ENCODE peak calls at places on chromosomes 16 and 17, in four cellular contexts. One of them, this sample, is unnamed.

GRCh38 chr17:37478187-37478586 is 11.5 kb upstream of the DUSP14 start:
- DNase-seq in HepG2: no peak
- DNase-seq in SK-N-SH: no peak
- DNase-seq in GM12878: no peak
- DNase-seq in this sample: no peak

GRCh38 chr17:61599608-61600007 is 8.6 kb upstream of the NACA2 start:
- DNase-seq in GM12878: no peak
- DNase-seq in SK-N-SH: no peak
- DNase-seq in HepG2: no peak
- DNase-seq in this sample: no peak

GRCh38 chr17:8451937-8452614 is 16.4 kb downstream of the NDEL1 start:
- DNase-seq in SK-N-SH: no peak
- DNase-seq in GM12878: no peak
- DNase-seq in HepG2: no peak
- DNase-seq in this sample: no peak

GRCh38 chr16:15942901-15943690 is 6.3 kb upstream of the ABCC1 start:
- DNase-seq in HepG2: no peak
- DNase-seq in SK-N-SH: peak
- DNase-seq in GM12878: no peak
- DNase-seq in this sample: no peak

GRCh38 chr17:17815062-17815406 is 21.8 kb downstream of the SREBF1 start:
- DNase-seq in HepG2: no peak
- DNase-seq in SK-N-SH: no peak
- DNase-seq in GM12878: no peak
- DNase-seq in this sample: no peak

GRCh38 chr17:47694018-47694817 is at the start of gene TBKBP1:
- DNase-seq in GM12878: no peak
- DNase-seq in SK-N-SH: peak
- DNase-seq in HepG2: peak
- DNase-seq in this sample: peak

GRCh38 chr17:70041575-70041974 is 33.5 kb upstream of the KCNJ16 start:
- DNase-seq in GM12878: no peak
- DNase-seq in HepG2: no peak
- DNase-seq in SK-N-SH: no peak
- DNase-seq in this sample: no peak

GRCh38 chr17:80947200-80947940 is 44.3 kb upstream of the CHMP6 start:
- DNase-seq in HepG2: no peak
- DNase-seq in SK-N-SH: no peak
- DNase-seq in GM12878: no peak
- DNase-seq in this sample: no peak

GRCh38 chr17:81510798-81511549 is 1.6 kb downstream of the ACTG1 start:
- DNase-seq in GM12878: no peak
- DNase-seq in SK-N-SH: no peak
- DNase-seq in HepG2: no peak
- DNase-seq in this sample: peak

GRCh38 chr16:2486645-2487516 is 12.0 kb downstream of the TBC1D24 start:
- DNase-seq in SK-N-SH: no peak
- DNase-seq in HepG2: no peak
- DNase-seq in GM12878: peak
- DNase-seq in this sample: no peak

GRCh38 chr16:50154369-50154947 is 1.4 kb downstream of the TENT4B start:
- DNase-seq in HepG2: no peak
- DNase-seq in SK-N-SH: peak
- DNase-seq in GM12878: no peak
- DNase-seq in this sample: peak

GRCh38 chr17:41734139-41734948 is at the start of gene HAP1:
- DNase-seq in GM12878: no peak
- DNase-seq in SK-N-SH: peak
- DNase-seq in HepG2: no peak
- DNase-seq in this sample: peak

GRCh38 chr17:49890077-49890821 is 42.4 kb upstream of the TAC4 start:
- DNase-seq in GM12878: no peak
- DNase-seq in HepG2: no peak
- DNase-seq in SK-N-SH: no peak
- DNase-seq in this sample: no peak

GRCh38 chr17:12730931-12731521 is 58.3 kb upstream of the ARHGAP44 start:
- DNase-seq in GM12878: no peak
- DNase-seq in HepG2: no peak
- DNase-seq in SK-N-SH: no peak
- DNase-seq in this sample: peak

GRCh38 chr16:88009566-88010342 is 58.5 kb downstream of the BANP start:
- DNase-seq in SK-N-SH: no peak
- DNase-seq in GM12878: no peak
- DNase-seq in HepG2: no peak
- DNase-seq in this sample: no peak

GRCh38 chr17:10197721-10198508 is 491 bp downstream of the GAS7 start:
- DNase-seq in SK-N-SH: peak
- DNase-seq in GM12878: no peak
- DNase-seq in HepG2: no peak
- DNase-seq in this sample: no peak

GRCh38 chr16:79949417-79949816 is 348.9 kb upstream of the MAF start:
- DNase-seq in SK-N-SH: no peak
- DNase-seq in GM12878: no peak
- DNase-seq in HepG2: no peak
- DNase-seq in this sample: no peak

GRCh38 chr16:77183137-77183536 is 7.9 kb upstream of the MON1B start:
- DNase-seq in HepG2: no peak
- DNase-seq in SK-N-SH: no peak
- DNase-seq in GM12878: no peak
- DNase-seq in this sample: no peak

GRCh38 chr17:78788451-78788850 is 6.4 kb upstream of the CYTH1 start:
- DNase-seq in SK-N-SH: no peak
- DNase-seq in HepG2: no peak
- DNase-seq in GM12878: no peak
- DNase-seq in this sample: no peak

GRCh38 chr17:65039349-65039988 is 17.1 kb downstream of the GNA13 start:
- DNase-seq in HepG2: no peak
- DNase-seq in SK-N-SH: no peak
- DNase-seq in GM12878: peak
- DNase-seq in this sample: no peak

GRCh38 chr17:17391575-17392370 is 85.0 kb upstream of the MED9 start:
- DNase-seq in GM12878: peak
- DNase-seq in HepG2: no peak
- DNase-seq in SK-N-SH: no peak
- DNase-seq in this sample: no peak

GRCh38 chr16:3874242-3874641 is 6.3 kb downstream of the CREBBP start:
- DNase-seq in SK-N-SH: no peak
- DNase-seq in GM12878: no peak
- DNase-seq in HepG2: no peak
- DNase-seq in this sample: no peak

GRCh38 chr16:67967956-67968439 is 439 bp downstream of the SLC12A4 start:
- DNase-seq in SK-N-SH: peak
- DNase-seq in HepG2: no peak
- DNase-seq in GM12878: no peak
- DNase-seq in this sample: peak

GRCh38 chr16:3646348-3646920 is 8.1 kb upstream of the DNASE1 start:
- DNase-seq in GM12878: no peak
- DNase-seq in HepG2: peak
- DNase-seq in SK-N-SH: no peak
- DNase-seq in this sample: peak

GRCh38 chr17:72456026-72456569 is 335.3 kb downstream of the SOX9 start:
- DNase-seq in GM12878: no peak
- DNase-seq in HepG2: peak
- DNase-seq in SK-N-SH: no peak
- DNase-seq in this sample: peak

GRCh38 chr16:51409001-51409675 is 258.1 kb upstream of the SALL1 start:
- DNase-seq in GM12878: no peak
- DNase-seq in HepG2: no peak
- DNase-seq in SK-N-SH: no peak
- DNase-seq in this sample: no peak

DNA sequence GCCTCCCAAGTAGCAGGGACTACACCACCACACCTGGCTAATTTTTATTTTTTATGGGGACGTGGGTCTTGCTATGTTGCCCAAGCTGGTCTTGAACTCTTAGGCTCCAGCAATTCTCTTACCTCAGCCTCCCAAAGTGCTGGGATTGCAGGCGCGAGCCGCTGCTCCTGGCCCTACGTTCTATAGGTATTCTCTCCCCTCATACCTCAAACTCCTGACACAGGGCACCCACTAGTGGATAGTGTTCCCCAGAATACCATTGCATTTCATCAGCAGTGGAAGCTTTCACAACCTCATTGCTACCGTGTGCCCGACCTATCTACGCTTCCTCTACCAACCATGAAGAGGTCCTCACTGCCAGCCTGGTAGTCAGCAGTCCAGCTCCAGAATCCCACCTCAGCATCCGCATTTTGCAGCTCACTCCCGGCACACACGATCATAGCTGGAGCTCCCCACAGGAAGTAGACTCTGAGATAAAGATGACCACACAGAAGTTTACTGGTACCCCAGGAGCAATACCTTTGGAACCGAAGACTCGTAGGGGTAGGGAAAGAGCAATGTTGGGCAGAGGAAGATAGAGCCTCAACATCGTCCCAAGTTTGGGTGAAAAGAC is 9.3 kb downstream of the CTRB2 start:
- DNase-seq in SK-N-SH: peak
- DNase-seq in HepG2: no peak
- DNase-seq in GM12878: no peak
- DNase-seq in this sample: no peak
- TF ChIP-seq PBX3 in SK-N-SH: no peak
- TF ChIP-seq PBX3 in HepG2: no peak
- TF ChIP-seq PBX3 in GM12878: no peak
- TF ChIP-seq PBX3 in this sample: no peak

GRCh38 chr17:3986270-3986938 is 22.2 kb upstream of the ATP2A3 start:
- DNase-seq in SK-N-SH: peak
- DNase-seq in HepG2: no peak
- DNase-seq in GM12878: no peak
- DNase-seq in this sample: no peak

GRCh38 chr17:3988297-3989120 is 24.3 kb upstream of the ATP2A3 start:
- DNase-seq in SK-N-SH: peak
- DNase-seq in HepG2: no peak
- DNase-seq in GM12878: no peak
- DNase-seq in this sample: no peak

GRCh38 chr17:3985800-3986199 is 21.6 kb upstream of the ATP2A3 start:
- DNase-seq in HepG2: no peak
- DNase-seq in SK-N-SH: peak
- DNase-seq in GM12878: no peak
- DNase-seq in this sample: no peak

GRCh38 chr17:3984719-3985444 is 20.6 kb upstream of the ATP2A3 start:
- DNase-seq in GM12878: no peak
- DNase-seq in HepG2: no peak
- DNase-seq in SK-N-SH: peak
- DNase-seq in this sample: peak

GRCh38 chr17:3986939-3987335 is 22.7 kb upstream of the ATP2A3 start:
- DNase-seq in SK-N-SH: peak
- DNase-seq in GM12878: no peak
- DNase-seq in HepG2: no peak
- DNase-seq in this sample: no peak
- TF ChIP-seq PBX3 in SK-N-SH: no peak
- TF ChIP-seq PBX3 in GM12878: no peak
- TF ChIP-seq PBX3 in HepG2: no peak
- TF ChIP-seq PBX3 in this sample: no peak

DNA sequence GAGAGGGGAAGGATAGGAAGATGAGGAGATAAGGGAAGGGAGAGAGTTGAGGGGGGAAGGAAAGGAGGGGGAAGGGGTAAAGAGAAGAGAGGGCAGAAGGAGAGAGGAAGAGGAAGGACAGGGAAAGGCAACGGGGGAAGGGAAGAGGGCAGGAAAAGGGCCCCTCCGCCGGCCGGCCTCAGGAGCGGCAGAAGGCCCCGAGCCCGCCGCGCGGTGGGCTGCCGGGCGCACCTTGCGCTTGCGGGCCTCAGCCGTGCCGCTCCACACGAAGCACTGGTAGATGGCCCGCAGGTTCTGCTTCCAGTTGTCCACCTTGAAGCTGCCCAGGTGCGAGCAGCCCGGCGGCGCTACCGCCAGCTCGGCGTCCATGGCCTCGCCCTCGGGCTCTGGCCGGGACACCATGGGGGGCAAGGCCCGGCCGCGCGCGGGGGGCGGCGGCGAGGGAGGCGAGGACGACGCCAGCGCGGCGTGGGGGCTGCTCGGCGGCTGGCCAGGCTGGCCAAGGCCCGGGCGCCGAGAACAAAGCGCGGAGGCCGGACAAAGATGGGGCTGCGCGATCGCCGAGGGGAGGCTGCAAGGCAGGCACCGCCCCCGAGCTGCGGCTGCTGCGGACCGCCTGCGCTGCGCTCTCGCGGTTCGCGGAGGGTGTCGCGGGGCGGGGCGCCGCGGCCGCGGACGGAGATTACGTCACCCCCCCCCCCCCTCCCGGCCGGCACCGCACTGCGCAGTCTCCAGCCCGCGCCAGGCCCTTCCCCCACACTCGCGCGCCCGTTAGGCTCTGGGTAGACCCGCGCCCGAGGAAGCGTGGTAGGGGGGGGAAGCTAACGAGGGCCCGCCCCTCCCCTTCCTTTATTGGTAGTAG is at the start of gene USP22:
- DNase-seq in HepG2: no peak
- DNase-seq in SK-N-SH: peak
- DNase-seq in GM12878: no peak
- DNase-seq in this sample: peak
- TF ChIP-seq PBX3 in HepG2: no peak
- TF ChIP-seq PBX3 in SK-N-SH: no peak
- TF ChIP-seq PBX3 in GM12878: no peak
- TF ChIP-seq PBX3 in this sample: no peak

GRCh38 chr17:31231852-31232251 is 65.2 kb downstream of the OMG start:
- DNase-seq in SK-N-SH: no peak
- DNase-seq in HepG2: no peak
- DNase-seq in GM12878: no peak
- DNase-seq in this sample: no peak
- TF ChIP-seq PBX3 in SK-N-SH: no peak
- TF ChIP-seq PBX3 in HepG2: no peak
- TF ChIP-seq PBX3 in GM12878: no peak
- TF ChIP-seq PBX3 in this sample: no peak

DNA sequence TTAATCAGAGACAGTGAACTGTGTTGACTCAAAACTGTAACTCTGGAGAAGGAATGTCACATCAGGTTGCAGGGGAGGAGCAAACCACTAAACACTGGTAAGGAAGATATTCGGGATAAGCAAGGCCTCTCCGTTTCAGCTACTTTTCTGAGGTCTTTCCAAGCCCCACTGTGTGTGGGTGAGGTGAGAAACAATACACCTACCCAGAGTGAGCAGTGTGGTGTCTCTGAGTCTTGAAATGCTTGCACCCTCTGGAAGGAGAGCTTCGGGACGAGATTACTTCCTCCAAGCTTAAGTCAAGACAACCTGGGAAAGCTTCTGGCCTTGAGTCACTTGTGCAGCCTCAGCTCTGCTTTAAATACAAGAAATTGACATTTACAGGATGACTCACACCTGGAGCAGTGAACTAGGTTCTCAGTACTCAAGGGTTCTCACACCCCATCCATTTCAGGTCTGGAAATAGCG is 2.5 kb upstream of the MAP3K14 start:
- DNase-seq in SK-N-SH: no peak
- DNase-seq in HepG2: no peak
- DNase-seq in GM12878: no peak
- DNase-seq in this sample: peak
- TF ChIP-seq PBX3 in SK-N-SH: peak
- TF ChIP-seq PBX3 in HepG2: no peak
- TF ChIP-seq PBX3 in GM12878: no peak
- TF ChIP-seq PBX3 in this sample: no peak

This sample was measured in A549.